ENCODE peak calls at places on chromosomes 1 and 21, in four cellular contexts. V, E, M and A are unnamed samples.

GRCh38 chr1:169745015-169745861 is 11.4 kb upstream of the SELE start:
- DNase-seq in M (no peak), V (peak; percentile 24), E (peak; percentile 89), A (peak; percentile 15)

GRCh38 chr1:197327776-197328364 is 59.8 kb downstream of the CRB1 start:
- DNase-seq in M (no peak), V (no peak), E (no peak), A (no peak)

GRCh38 chr1:114509596-114510234 is 1.3 kb downstream of the TRIM33 start:
- DNase-seq in V (no peak), M (no peak), E (peak; percentile 2), A (no peak)

GRCh38 chr1:1330366-1331067 is 563 bp upstream of the TAS1R3 start:
- DNase-seq in M (no peak), E (no peak), V (no peak), A (no peak)

GRCh38 chr1:67833595-67833926 is 294 bp upstream of the GNG12 start:
- DNase-seq in E (peak; percentile 61), M (peak; percentile 36), V (no peak), A (peak; percentile 92)

GRCh38 chr1:211828584-211829342 is 1.8 kb downstream of the LPGAT1 start:
- DNase-seq in M (no peak), V (no peak), E (peak; percentile 17), A (no peak)

GRCh38 chr1:61182049-61182448 is 99.7 kb downstream of the NFIA start:
- DNase-seq in V (no peak), M (no peak), E (peak; percentile 27), A (no peak)

GRCh38 chr1:208117410-208117809 is 126.8 kb downstream of the PLXNA2 start:
- DNase-seq in M (no peak), E (no peak), V (no peak), A (no peak)

GRCh38 chr1:78237364-78237916 is 191.7 kb downstream of the GIPC2 start:
- DNase-seq in V (no peak), M (no peak), E (no peak), A (peak; percentile 79)

GRCh38 chr1:55789466-55789865 is 574.3 kb upstream of the USP24 start:
- DNase-seq in M (no peak), E (peak; percentile 83), V (no peak), A (no peak)

GRCh38 chr1:152886758-152887409 is 8.8 kb downstream of the SMCP start:
- DNase-seq in M (no peak), V (no peak), E (no peak), A (peak; percentile 40)

GRCh38 chr1:33612877-33613487 is 140.5 kb downstream of the ZSCAN20 start:
- DNase-seq in V (peak; percentile 21), M (peak; percentile 40), E (peak; percentile 36), A (peak; percentile 31)

GRCh38 chr1:150477320-150477719 is 9.9 kb upstream of the TARS2 start:
- DNase-seq in E (no peak), V (no peak), M (no peak), A (no peak)

GRCh38 chr21:36992671-36993070 is 13.8 kb upstream of the RIPPLY3 start:
- DNase-seq in V (no peak), E (no peak), M (no peak), A (no peak)

GRCh38 chr1:161200992-161201827 is 957 bp upstream of the NDUFS2 start:
- DNase-seq in M (peak; percentile 76), V (peak; percentile 84), E (no peak), A (peak; percentile 80)

GRCh38 chr1:173161510-173162221 is 45.5 kb downstream of the TNFSF4 start:
- DNase-seq in E (peak; percentile 71), V (no peak), M (no peak), A (peak; percentile 53)

GRCh38 chr1:104291156-104291555 is 541.5 kb downstream of the AMY1C start:
- DNase-seq in V (no peak), M (no peak), E (no peak), A (no peak)

GRCh38 chr21:38806153-38806941 is 618 bp downstream of the ETS2 start:
- DNase-seq in E (no peak), V (no peak), M (no peak), A (peak; percentile 24)

GRCh38 chr1:205354259-205354904 is 2.3 kb downstream of the KLHDC8A start:
- DNase-seq in V (peak; percentile 71), E (no peak), M (peak; percentile 67), A (peak; percentile 55)

GRCh38 chr21:36547464-36547863 is 67.5 kb upstream of the CLDN14 start:
- DNase-seq in V (no peak), E (no peak), M (no peak), A (no peak)

GRCh38 chr1:18302788-18303413 is 177.8 kb upstream of the KLHDC7A start:
- DNase-seq in V (no peak), E (no peak), M (no peak), A (no peak)

GRCh38 chr1:153642161-153642560 is 8.3 kb downstream of the CHTOP start:
- DNase-seq in M (no peak), E (no peak), V (no peak), A (no peak)

GRCh38 chr1:172670791-172671190 is 11.9 kb downstream of the FASLG start:
- DNase-seq in V (no peak), E (no peak), M (no peak), A (no peak)

GRCh38 chr1:58619286-58620054 is 42.4 kb upstream of the TACSTD2 start:
- DNase-seq in V (no peak), M (peak; percentile 22), E (no peak), A (no peak)

GRCh38 chr1:229883504-229884200 is 183.4 kb upstream of the GALNT2 start:
- DNase-seq in V (no peak), M (no peak), E (no peak), A (no peak)

GRCh38 chr21:38039369-38039768 is 123.1 kb upstream of the KCNJ6 start:
- DNase-seq in V (no peak), E (no peak), M (no peak), A (no peak)

GRCh38 chr1:100313382-100313781 is 38.9 kb upstream of the CDC14A start:
- DNase-seq in V (no peak), E (no peak), M (no peak), A (no peak)

GRCh38 chr21:32336711-32337110 is 38.1 kb downstream of the MRAP start:
- DNase-seq in M (no peak), E (peak; percentile 49), V (no peak), A (peak; percentile 61)

GRCh38 chr1:21663251-21663950 is 5.8 kb downstream of the RAP1GAP start:
- DNase-seq in M (no peak), V (no peak), E (no peak), A (no peak)

GRCh38 chr1:230326971-230327891 is 98.9 kb downstream of the PGBD5 start:
- DNase-seq in V (no peak), M (no peak), E (no peak), A (no peak)

GRCh38 chr21:38609580-38609979 is 111.3 kb upstream of the ERG start:
- DNase-seq in V (no peak), M (no peak), E (no peak), A (no peak)

GRCh38 chr1:85806236-85806965 is 98.2 kb upstream of the ZNHIT6 start:
- DNase-seq in E (no peak), V (no peak), M (no peak), A (no peak)

GRCh38 chr1:33986389-33987095 is 122.7 kb downstream of the HMGB4 start:
- DNase-seq in M (peak; percentile 80), E (peak; percentile 66), V (no peak), A (peak; percentile 95)

GRCh38 chr1:156489166-156489934 is 11.2 kb downstream of the MEF2D start:
- DNase-seq in E (no peak), M (no peak), V (no peak), A (no peak)

GRCh38 chr1:228155596-228156517 is 6.1 kb downstream of the GJC2 start:
- DNase-seq in E (no peak), V (no peak), M (no peak), A (no peak)

GRCh38 chr1:69569281-69569970 is 1.7 kb downstream of the LRRC7 start:
- DNase-seq in E (no peak), V (no peak), M (no peak), A (no peak)

GRCh38 chr1:42831273-42831672 is 14.1 kb upstream of the SVBP start:
- DNase-seq in E (no peak), M (no peak), V (no peak), A (no peak)

GRCh38 chr1:175193339-175193950 is 869 bp upstream of the KIAA0040 start:
- DNase-seq in V (no peak), E (no peak), M (no peak), A (no peak)

GRCh38 chr1:175192111-175192629 is 406 bp downstream of the KIAA0040 start:
- DNase-seq in M (peak; percentile 49), E (no peak), V (peak; percentile 71), A (no peak)

GRCh38 chr1:175195281-175195680 is 2.7 kb upstream of the KIAA0040 start:
- DNase-seq in V (no peak), M (no peak), E (no peak), A (no peak)

GRCh38 chr1:175191654-175192053 is 922 bp downstream of the KIAA0040 start:
- DNase-seq in E (no peak), M (no peak), V (peak; percentile 23), A (no peak)

GRCh38 chr1:175192630-175193338 is at the start of gene KIAA0040:
- DNase-seq in M (peak; percentile 71), E (peak; percentile 8), V (peak; percentile 75), A (peak; percentile 53)
- H3K36me3 ChIP-seq in M (no peaks in the 10 kb centered on the region), E (no peaks in the 10 kb centered on the region), V (no peaks in the 10 kb centered on the region), A (no peaks in the 10 kb centered on the region)

GRCh38 chr1:24117722-24118409 is 5.9 kb upstream of the MYOM3 start:
- DNase-seq in V (no peak), E (peak; percentile 63), M (no peak), A (peak; percentile 19)
- H3K27me3 ChIP-seq in V (no peaks in the 10 kb centered on the region), E (peaks cover 7% of the 10 kb centered on the region), M (no peaks in the 10 kb centered on the region), A (no peaks in the 10 kb centered on the region)

GRCh38 chr21:34824314-34824713 is 155.5 kb downstream of the CLIC6 start:
- DNase-seq in M (no peak), V (no peak), E (no peak), A (no peak)

GRCh38 chr21:34826818-34827217 is 158.0 kb downstream of the CLIC6 start:
- DNase-seq in E (no peak), V (no peak), M (no peak), A (no peak)

GRCh38 chr21:34830386-34831140 is 161.8 kb downstream of the CLIC6 start:
- DNase-seq in E (no peak), M (no peak), V (no peak), A (no peak)

GRCh38 chr21:34825101-34825500 is 156.3 kb downstream of the CLIC6 start:
- DNase-seq in V (no peak), M (no peak), E (no peak), A (no peak)

DNA sequence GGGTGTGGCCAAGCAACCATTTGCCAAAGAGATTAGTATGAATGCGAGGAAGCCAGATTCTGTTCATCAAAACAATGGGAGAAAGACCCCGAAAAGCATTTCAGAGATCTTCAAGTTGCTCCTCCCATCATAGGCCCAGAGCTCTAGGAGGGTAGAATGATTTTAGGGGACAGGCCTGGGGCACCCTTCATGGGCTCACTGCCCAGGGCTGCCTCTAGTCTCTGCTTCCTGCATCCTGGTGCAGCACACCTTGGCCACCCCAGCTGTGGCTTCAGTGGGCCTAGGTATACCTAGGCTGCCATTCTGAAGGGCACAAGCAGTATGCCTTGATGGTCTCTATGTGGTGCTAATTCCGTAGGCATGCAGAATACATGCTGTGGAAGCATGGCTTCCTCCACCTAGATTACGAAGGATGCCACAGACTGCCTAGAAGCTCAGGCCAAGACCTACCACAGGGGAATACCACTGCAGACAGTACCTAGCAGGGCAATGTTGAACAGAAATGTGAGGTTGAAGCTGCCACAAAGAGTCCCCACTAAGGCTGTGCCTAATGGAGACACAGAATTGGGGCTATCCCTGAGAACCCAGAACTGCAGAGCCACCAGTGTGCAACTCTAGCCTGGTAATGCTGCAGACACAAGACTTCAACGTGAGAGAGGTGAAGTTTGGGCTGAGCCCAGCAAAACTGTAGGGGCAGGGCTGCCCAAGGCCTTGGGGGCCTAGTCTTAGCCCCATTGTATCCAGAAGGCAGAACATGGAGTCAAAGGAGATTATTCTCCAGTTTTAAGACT is 158.8 kb downstream of the CLIC6 start:
- DNase-seq in M (no peak), V (no peak), E (no peak), A (no peak)
- H3K36me3 ChIP-seq in M (no peaks in the 10 kb centered on the region), V (no peaks in the 10 kb centered on the region), E (peaks cover 76% of the 10 kb centered on the region), A (peaks cover 83% of the 10 kb centered on the region)

GRCh38 chr1:177163844-177164379 is 600 bp downstream of the ASTN1 start:
- DNase-seq in M (no peak), E (no peak), V (no peak), A (no peak)
- H3K27me3 ChIP-seq in M (no peaks in the 10 kb centered on the region), E (peaks cover 46% of the 10 kb centered on the region), V (peaks cover 18% of the 10 kb centered on the region), A (peaks cover 80% of the 10 kb centered on the region)